ENCODE peak calls at places on chromosomes 3 and 15, in eight cellular contexts. E is RWPE1, D is LoVo, P is adipocyte, F is right atrium auricular region, O is ELF-1, Q is T-helper 9 cell, I is ELR. G is an unnamed sample.

GRCh38 chr3:66418432-66419052 is 82.3 kb downstream of the LRIG1 start:
- DNase-seq in D (no peak), O (no peak), P (no peak), E (no peak), F (no peak), Q (no peak), I (no peak), G (no peak)

GRCh38 chr3:117184574-117184973 is 475.0 kb downstream of the TUSC7 start:
- DNase-seq in Q (no peak), F (no peak), E (peak), D (no peak), I (peak), O (no peak), P (peak), G (no peak)

GRCh38 chr3:17135696-17136095 is 250.9 kb downstream of the PLCL2 start:
- DNase-seq in F (no peak), Q (no peak), D (no peak), I (no peak), P (no peak), E (no peak), O (no peak), G (no peak)

GRCh38 chr15:41603941-41604660 is 45.1 kb downstream of the TYRO3 start:
- DNase-seq in O (peak), E (peak), P (peak), F (peak), I (peak), Q (peak), D (peak), G (peak)

GRCh38 chr3:123143669-123144411 is 57.9 kb upstream of the SEC22A start:
- DNase-seq in F (no peak), I (peak), Q (no peak), D (no peak), O (peak), E (no peak), P (no peak), G (peak)

GRCh38 chr15:39131605-39132004 is 449.3 kb upstream of the THBS1 start:
- DNase-seq in E (no peak), P (no peak), I (peak), O (no peak), D (no peak), Q (no peak), F (no peak), G (no peak)

GRCh38 chr3:33900440-33900808 is 102.0 kb downstream of the PDCD6IP start:
- DNase-seq in D (no peak), E (no peak), I (no peak), Q (no peak), F (no peak), O (no peak), P (no peak), G (no peak)

GRCh38 chr15:42172475-42172874 is 16.0 kb upstream of the PLA2G4F start:
- DNase-seq in O (no peak), P (no peak), I (no peak), E (no peak), Q (no peak), F (no peak), D (no peak), G (no peak)

GRCh38 chr3:86785381-86785780 is 205.6 kb downstream of the VGLL3 start:
- DNase-seq in O (no peak), Q (no peak), E (peak), D (no peak), F (no peak), P (peak), I (peak), G (no peak)

GRCh38 chr3:124636101-124636862 is 94.0 kb upstream of the UMPS start:
- DNase-seq in I (no peak), Q (no peak), F (no peak), E (no peak), O (no peak), P (no peak), D (no peak), G (peak)

GRCh38 chr15:79615754-79616153 is 183.6 kb downstream of the MINAR1 start:
- DNase-seq in E (no peak), F (no peak), I (no peak), P (no peak), D (no peak), Q (no peak), O (no peak), G (no peak)

GRCh38 chr3:140505256-140505655 is 172.6 kb upstream of the TRIM42 start:
- DNase-seq in P (no peak), D (no peak), F (no peak), E (no peak), O (peak), I (no peak), Q (no peak), G (no peak)

GRCh38 chr3:111749171-111750170 is 109.6 kb upstream of the PHLDB2 start:
- DNase-seq in P (peak), E (no peak), D (no peak), Q (no peak), O (no peak), F (no peak), I (no peak), G (no peak)

GRCh38 chr3:173465112-173465511 is 67.6 kb downstream of the NLGN1 start:
- DNase-seq in I (peak), E (peak), P (peak), O (no peak), F (no peak), D (no peak), Q (no peak), G (peak)

GRCh38 chr15:78394981-78395619 is 42.9 kb upstream of the IREB2 start:
- DNase-seq in Q (no peak), E (no peak), F (no peak), O (peak), I (no peak), D (no peak), P (no peak), G (peak)

GRCh38 chr3:42247576-42248027 is 18.4 kb downstream of the CCK start:
- DNase-seq in E (peak), Q (peak), P (peak), D (peak), I (peak), O (peak), F (no peak), G (peak)

GRCh38 chr15:62600376-62600775 is 435.3 kb upstream of the C2CD4B start:
- DNase-seq in I (no peak), P (no peak), O (no peak), Q (no peak), D (no peak), E (no peak), F (no peak), G (no peak)

GRCh38 chr3:100993309-100993708 is at the start of gene ABI3BP:
- DNase-seq in F (peak), D (peak), O (no peak), I (peak), Q (no peak), P (peak), E (peak), G (peak)

GRCh38 chr15:34791701-34792100 is 3.6 kb downstream of the ACTC1 start:
- DNase-seq in I (peak), E (no peak), D (no peak), P (no peak), O (no peak), Q (no peak), F (no peak), G (no peak)

GRCh38 chr15:31471731-31472430 is 145.2 kb downstream of the KLF13 start:
- DNase-seq in I (peak), F (peak), P (peak), D (no peak), O (no peak), Q (no peak), E (no peak), G (peak)

GRCh38 chr3:125165189-125165947 is 47.2 kb downstream of the SLC12A8 start:
- DNase-seq in P (peak), O (peak), E (no peak), F (no peak), D (no peak), Q (no peak), I (peak), G (peak)

GRCh38 chr15:81253846-81254245 is 57.2 kb downstream of the IL16 start:
- DNase-seq in D (no peak), P (no peak), Q (no peak), F (no peak), I (no peak), E (no peak), O (no peak), G (no peak)

GRCh38 chr3:147669076-147669475 is 259.9 kb downstream of the ZIC1 start:
- DNase-seq in Q (no peak), F (no peak), I (no peak), P (no peak), D (no peak), E (no peak), O (no peak), G (no peak)

GRCh38 chr3:194779729-194780224 is 94.1 kb downstream of the FAM43A start:
- DNase-seq in P (peak), F (peak), Q (no peak), D (peak), E (no peak), I (peak), O (peak), G (peak)

GRCh38 chr15:84810073-84810840 is 6.9 kb upstream of the ALPK3 start:
- DNase-seq in P (no peak), D (no peak), I (peak), Q (no peak), F (peak), O (no peak), E (no peak), G (peak)

GRCh38 chr15:65400760-65401606 is 21.8 kb downstream of the IGDCC4 start:
- DNase-seq in P (peak), I (peak), O (peak), F (peak), E (peak), Q (peak), D (peak), G (peak)

GRCh38 chr3:147410126-147410517 is 957 bp downstream of the ZIC1 start:
- DNase-seq in F (no peak), E (no peak), Q (no peak), D (no peak), I (peak), O (no peak), P (no peak), G (peak)

GRCh38 chr3:71425491-71426071 is 157.9 kb downstream of the FOXP1 start:
- DNase-seq in F (no peak), E (no peak), D (peak), O (no peak), Q (no peak), P (no peak), I (peak), G (no peak)

GRCh38 chr3:30180305-30181275 is 425.8 kb upstream of the TGFBR2 start:
- DNase-seq in F (no peak), O (no peak), D (no peak), I (no peak), Q (no peak), P (no peak), E (no peak), G (no peak)

GRCh38 chr3:50675179-50676030 is 678 bp downstream of the DOCK3 start:
- DNase-seq in D (no peak), I (no peak), E (no peak), P (peak), O (peak), Q (peak), F (peak), G (peak)

GRCh38 chr3:38738630-38739395 is 77.2 kb downstream of the SCN10A start:
- DNase-seq in I (peak), E (no peak), O (peak), P (peak), D (no peak), Q (no peak), F (no peak), G (peak)

GRCh38 chr3:134772591-134772990 is 22.5 kb upstream of the EPHB1 start:
- DNase-seq in P (no peak), E (no peak), O (peak), I (no peak), F (no peak), D (no peak), Q (no peak), G (peak)

GRCh38 chr3:62587579-62588031 is 214.3 kb upstream of the FEZF2 start:
- DNase-seq in O (peak), F (no peak), P (peak), I (peak), D (no peak), Q (no peak), E (peak), G (no peak)

GRCh38 chr15:40047413-40048154 is 8.6 kb upstream of the SRP14 start:
- DNase-seq in I (peak), E (peak), Q (peak), D (no peak), O (peak), P (no peak), F (peak), G (peak)

GRCh38 chr15:92614301-92614700 is 41.3 kb downstream of the FAM174B start:
- DNase-seq in P (no peak), I (no peak), E (no peak), Q (no peak), D (no peak), O (no peak), F (no peak), G (no peak)

GRCh38 chr3:38468811-38469210 is 15.1 kb downstream of the ACVR2B start:
- DNase-seq in D (no peak), F (no peak), I (no peak), Q (no peak), P (no peak), O (no peak), E (no peak), G (no peak)

GRCh38 chr15:56640127-56640526 is 93.2 kb downstream of the ZNF280D start:
- DNase-seq in D (no peak), O (no peak), E (no peak), F (no peak), Q (no peak), P (peak), I (no peak), G (no peak)

GRCh38 chr3:133964547-133964946 is 65.2 kb downstream of the SLCO2A1 start:
- DNase-seq in F (no peak), E (no peak), D (no peak), O (no peak), P (no peak), Q (no peak), I (peak), G (no peak)

GRCh38 chr3:184659797-184660301 is 52.0 kb downstream of the MAGEF1 start:
- DNase-seq in F (no peak), Q (no peak), I (no peak), E (no peak), O (peak), P (no peak), D (no peak), G (peak)

G was measured in endodermal cell.